ENCODE peak calls at places on chromosomes 6 and 20, in six cellular contexts. R is neural progenitor cell, K is uterus, B is stomach, A is tibial artery, N is astrocyte. Q is an unnamed sample.

GRCh38 chr6:45922728-45923351 is 92.8 kb downstream of the CLIC5 start:
- DNase-seq in R (peak), K (peak), B (peak), A (peak), N (peak), Q (no peak)

GRCh38 chr6:6758915-6759654 is 170.6 kb downstream of the LY86 start:
- DNase-seq in R (peak), K (peak), B (peak), A (peak), N (peak), Q (no peak)

GRCh38 chr6:93419304-93420162 is at the start of gene EPHA7:
- DNase-seq in R (peak), K (peak), B (peak), A (peak), N (peak), Q (peak)

GRCh38 chr6:168524644-168525043 is 83.7 kb downstream of the SMOC2 start:
- DNase-seq in R (peak), K (peak), B (no peak), A (peak), N (no peak), Q (no peak)

GRCh38 chr6:96897396-96898240 is at the start of gene NDUFAF4:
- DNase-seq in R (peak), K (peak), B (peak), A (peak), N (peak), Q (peak)

GRCh38 chr6:13273931-13274706 is 54.2 kb downstream of the TBC1D7 start:
- DNase-seq in R (no peak), K (no peak), B (peak), A (peak), N (no peak), Q (no peak)

GRCh38 chr6:27280064-27280539 is 32.0 kb downstream of the POM121L2 start:
- DNase-seq in R (peak), K (no peak), B (no peak), A (no peak), N (peak), Q (no peak)

GRCh38 chr6:14277405-14277930 is 159.9 kb downstream of the CD83 start:
- DNase-seq in R (no peak), K (no peak), B (no peak), A (no peak), N (no peak), Q (peak)

GRCh38 chr20:56234110-56234509 is 14.4 kb upstream of the MC3R start:
- DNase-seq in R (no peak), K (no peak), B (no peak), A (no peak), N (no peak), Q (no peak)

GRCh38 chr6:27267865-27268444 is 20.5 kb downstream of the PRSS16 start:
- DNase-seq in R (peak), K (no peak), B (no peak), A (no peak), N (no peak), Q (no peak)

GRCh38 chr6:30670760-30671527 is 1.9 kb downstream of the DHX16 start:
- DNase-seq in R (peak), K (no peak), B (no peak), A (no peak), N (no peak), Q (no peak)
- TF ChIP-seq CTCF in R (peak), K (no peak), B (no peak), A (no peak), N (peak), Q (no peak)

GRCh38 chr6:75604294-75604693 is 2.6 kb downstream of the SENP6 start:
- DNase-seq in R (no peak), K (no peak), B (no peak), A (no peak), N (no peak), Q (no peak)
- H3K27ac ChIP-seq in R (no peak), K (no peak), B (no peak), A (no peak), N (no peak), Q (no peak)

GRCh38 chr6:122877302-122877701 is 88.2 kb downstream of the SMPDL3A start:
- DNase-seq in R (no peak), K (no peak), B (no peak), A (no peak), N (no peak), Q (no peak)
- H3K4me3 ChIP-seq in R (no peak), K (no peak), B (no peak), A (no peak), N (no peak), Q (no peak)

GRCh38 chr20:63520594-63520938 is at the start of gene PPDPF:
- DNase-seq in R (no peak), K (peak), B (peak), A (peak), N (peak), Q (no peak)

GRCh38 chr20:63519765-63520593 is 586 bp upstream of the PPDPF start:
- DNase-seq in R (peak), K (peak), B (no peak), A (peak), N (peak), Q (peak)

GRCh38 chr20:63522091-63522868 is 1.7 kb downstream of the PPDPF start:
- DNase-seq in R (no peak), K (peak), B (no peak), A (no peak), N (no peak), Q (no peak)

GRCh38 chr20:63521602-63522001 is 1.0 kb downstream of the PPDPF start:
- DNase-seq in R (peak), K (peak), B (no peak), A (no peak), N (no peak), Q (no peak)

GRCh38 chr20:63520939-63521601 is 505 bp downstream of the PPDPF start:
- DNase-seq in R (peak), K (peak), B (peak), A (peak), N (no peak), Q (no peak)
- TF ChIP-seq CTCF in R (peak), K (peak), B (no peak), A (no peak), N (no peak), Q (no peak)

GRCh38 chr6:136769759-136770158 is 22.5 kb downstream of the MAP3K5 start:
- DNase-seq in R (no peak), K (no peak), B (no peak), A (no peak), N (no peak), Q (no peak)

GRCh38 chr6:136766274-136766673 is 26.0 kb downstream of the MAP3K5 start:
- DNase-seq in R (no peak), K (no peak), B (no peak), A (no peak), N (no peak), Q (no peak)

GRCh38 chr6:136767583-136768307 is 24.5 kb downstream of the MAP3K5 start:
- DNase-seq in R (no peak), K (no peak), B (no peak), A (no peak), N (no peak), Q (no peak)

GRCh38 chr6:136764522-136764993 is 27.7 kb downstream of the MAP3K5 start:
- DNase-seq in R (no peak), K (no peak), B (no peak), A (no peak), N (no peak), Q (no peak)

DNA sequence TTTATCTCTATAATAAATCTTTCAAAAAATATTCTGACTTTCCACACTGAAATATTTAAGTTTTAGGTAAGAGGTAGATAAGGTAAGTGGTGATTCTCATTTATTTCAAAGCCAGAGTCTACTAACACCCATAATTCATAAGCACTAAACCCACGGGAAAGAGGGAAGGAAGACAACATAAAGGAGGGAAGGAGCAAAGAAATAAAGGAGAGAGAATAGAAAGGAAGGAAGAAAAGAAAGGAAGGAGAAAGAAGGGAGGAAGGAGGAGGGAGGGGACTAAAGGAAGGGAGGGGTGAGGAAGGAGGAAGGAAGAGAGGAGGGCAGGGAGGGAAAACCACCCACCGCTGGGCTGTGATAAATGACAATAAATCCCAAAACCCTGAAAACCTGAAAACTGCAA is 25.2 kb downstream of the MAP3K5 start:
- DNase-seq in R (no peak), K (no peak), B (no peak), A (no peak), N (no peak), Q (no peak)
- H3K27ac ChIP-seq in R (no peak), K (no peak), B (peak), A (no peak), N (no peak), Q (no peak)

GRCh38 chr20:32661820-32662528 is 11.8 kb downstream of the C20orf203 start:
- DNase-seq in R (no peak), K (no peak), B (no peak), A (no peak), N (no peak), Q (no peak)

GRCh38 chr20:32667030-32667429 is 6.7 kb downstream of the C20orf203 start:
- DNase-seq in R (no peak), K (no peak), B (no peak), A (no peak), N (no peak), Q (no peak)

GRCh38 chr20:32664352-32665159 is 9.2 kb downstream of the C20orf203 start:
- DNase-seq in R (no peak), K (no peak), B (no peak), A (no peak), N (no peak), Q (no peak)

GRCh38 chr20:32660661-32661060 is 13.1 kb downstream of the C20orf203 start:
- DNase-seq in R (no peak), K (no peak), B (no peak), A (no peak), N (no peak), Q (no peak)

DNA sequence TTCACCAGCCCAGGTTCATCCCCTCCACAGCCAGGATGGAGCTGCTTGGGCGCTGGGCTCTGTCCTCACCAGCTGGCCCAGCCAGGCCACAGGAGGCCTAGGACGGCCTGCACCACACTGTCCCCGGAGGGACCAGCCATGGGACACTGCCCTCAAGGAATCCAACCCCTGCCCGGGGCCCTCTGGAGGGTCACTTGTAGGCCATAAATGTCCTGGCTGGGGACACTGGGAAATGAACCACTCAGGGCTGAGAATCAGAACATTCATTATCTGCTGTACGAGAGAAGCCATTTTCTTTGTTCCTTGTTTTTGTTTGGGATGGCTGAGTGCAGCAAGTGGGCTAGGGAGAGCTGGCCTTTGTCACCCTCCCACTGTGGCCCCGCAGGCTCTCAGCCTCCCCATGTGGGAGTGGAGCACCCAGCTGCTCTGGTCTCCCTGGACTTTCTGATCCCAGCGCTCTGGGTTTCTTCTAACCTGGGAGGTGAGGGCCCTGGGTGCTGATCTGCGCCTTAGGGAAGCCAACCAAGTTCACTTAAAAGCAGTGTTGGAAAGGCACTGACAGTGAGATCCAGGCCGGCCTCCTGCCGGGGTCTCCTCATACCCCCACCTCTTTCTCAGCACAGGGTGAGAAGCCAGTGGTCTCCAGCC is 9.9 kb downstream of the C20orf203 start:
- DNase-seq in R (no peak), K (no peak), B (no peak), A (no peak), N (no peak), Q (no peak)
- H3K4me3 ChIP-seq in R (no peak), K (no peak), B (no peak), A (no peak), N (no peak), Q (no peak)

GRCh38 chr6:3722785-3723184 is 28.7 kb downstream of the PXDC1 start:
- DNase-seq in R (no peak), K (no peak), B (no peak), A (no peak), N (no peak), Q (no peak)

GRCh38 chr6:3718407-3718806 is 33.1 kb downstream of the PXDC1 start:
- DNase-seq in R (no peak), K (no peak), B (no peak), A (no peak), N (no peak), Q (no peak)

GRCh38 chr6:3721810-3722209 is 29.7 kb downstream of the PXDC1 start:
- DNase-seq in R (no peak), K (no peak), B (no peak), A (no peak), N (no peak), Q (no peak)

GRCh38 chr6:3722211-3722621 is 29.3 kb downstream of the PXDC1 start:
- DNase-seq in R (peak), K (no peak), B (no peak), A (no peak), N (peak), Q (no peak)

DNA sequence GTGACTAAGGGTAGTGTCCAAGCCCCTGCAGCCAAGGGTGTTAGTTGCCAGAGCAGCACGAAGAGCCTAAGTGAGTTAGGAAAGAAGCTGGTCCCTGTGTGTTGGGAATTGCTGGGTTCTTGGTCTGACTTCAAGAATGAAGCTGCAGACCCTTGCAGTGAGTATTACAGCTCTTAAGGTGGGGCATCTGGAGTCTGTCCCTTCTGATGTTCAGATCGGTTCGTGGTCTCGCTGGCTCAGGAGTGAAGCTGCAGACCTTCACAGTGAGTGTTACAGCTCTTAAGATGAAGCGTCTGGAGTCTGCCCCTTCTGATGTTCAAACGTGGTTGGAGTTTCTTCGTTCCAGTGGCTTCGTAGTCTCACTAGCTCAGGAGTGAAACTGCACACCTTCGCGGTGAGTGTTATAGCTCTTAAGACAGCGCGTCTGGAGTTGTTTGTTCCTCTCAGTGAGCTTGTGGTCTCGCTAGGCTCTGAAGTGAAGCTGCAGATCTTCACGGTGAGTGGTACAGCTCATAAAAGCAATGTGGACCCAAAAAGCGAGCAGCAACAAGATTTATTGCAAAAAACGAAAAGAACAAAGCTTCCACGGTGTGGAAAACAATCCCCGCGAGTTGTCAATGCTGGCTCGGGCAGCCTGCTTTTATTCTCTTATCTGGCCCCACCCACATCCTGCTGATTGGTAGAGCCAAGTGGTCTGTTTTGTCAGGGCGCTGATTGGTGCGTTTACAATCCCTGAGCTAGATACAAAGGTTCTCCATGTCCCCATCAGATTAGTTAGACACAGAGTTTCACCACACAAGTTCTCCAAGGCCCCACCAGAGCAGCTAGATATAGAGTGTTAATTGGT is 31.8 kb downstream of the PXDC1 start:
- DNase-seq in R (no peak), K (no peak), B (no peak), A (no peak), N (no peak), Q (no peak)
- TF ChIP-seq CTCF in R (no peak), K (no peak), B (no peak), A (no peak), N (no peak), Q (no peak)

DNA sequence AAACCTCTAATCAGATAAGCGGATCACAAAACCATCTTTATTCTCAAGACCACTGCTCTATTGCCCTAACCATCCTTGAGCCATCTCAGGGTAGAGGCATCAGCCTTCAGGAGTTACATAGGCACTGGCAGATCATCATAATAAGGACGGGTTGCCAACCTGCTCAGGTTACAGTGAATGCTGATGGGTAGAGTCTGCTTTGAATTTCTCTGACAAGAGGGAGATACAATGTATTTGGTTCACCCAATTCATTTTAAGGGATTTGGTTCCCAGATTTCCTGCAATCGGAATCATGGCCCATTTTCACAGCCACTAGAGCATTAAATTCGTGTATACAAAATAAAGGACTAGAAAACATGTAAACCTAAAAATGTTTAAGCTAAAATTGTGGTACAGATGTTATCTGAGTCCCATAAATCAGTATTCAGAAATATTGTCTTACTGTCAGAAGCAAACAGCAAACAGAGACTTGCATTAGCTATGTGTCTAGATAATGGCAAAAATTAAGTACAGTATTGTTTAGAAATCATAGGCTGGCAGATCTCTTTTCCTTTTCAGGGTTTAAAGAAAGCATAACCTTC is 41.9 kb upstream of the TMEM170B start:
- DNase-seq in R (no peak), K (no peak), B (no peak), A (no peak), N (no peak), Q (no peak)
- H3K27ac ChIP-seq in R (no peak), K (peak), B (no peak), A (no peak), N (peak), Q (no peak)

GRCh38 chr6:150144294-150144868 is 1.5 kb downstream of the PPP1R14C start:
- DNase-seq in R (no peak), K (no peak), B (no peak), A (no peak), N (no peak), Q (no peak)

GRCh38 chr6:150143521-150144293 is 863 bp downstream of the PPP1R14C start:
- DNase-seq in R (peak), K (no peak), B (no peak), A (no peak), N (no peak), Q (no peak)

GRCh38 chr6:150140236-150140969 is 2.4 kb upstream of the PPP1R14C start:
- DNase-seq in R (no peak), K (no peak), B (no peak), A (no peak), N (no peak), Q (no peak)

GRCh38 chr6:150142657-150143501 is at the start of gene PPP1R14C:
- DNase-seq in R (peak), K (no peak), B (no peak), A (no peak), N (peak), Q (no peak)

GRCh38 chr6:150142304-150142656 is 564 bp upstream of the PPP1R14C start:
- DNase-seq in R (peak), K (no peak), B (no peak), A (no peak), N (peak), Q (no peak)
- H3K4me3 ChIP-seq in R (peak), K (peak), B (peak), A (peak), N (peak), Q (peak)

GRCh38 chr6:141610741-141611140 is 522.0 kb upstream of the GJE1 start:
- DNase-seq in R (peak), K (no peak), B (no peak), A (no peak), N (peak), Q (no peak)
- TF ChIP-seq CTCF in R (peak), K (no peak), B (no peak), A (no peak), N (peak), Q (no peak)